ENCODE peak calls at places on chromosome 19, in seven cellular contexts. F is AML-193; U is neural crest cell; R is keratinocyte; A is T47D; I is stimulated activated CD4-positive, alpha-beta T cell treated with anti-CD3 and anti-CD28 coated beads, Interleukin-2, amount 100 ng/mL, for 24 hours; Y is NCI-H146. V is an unnamed sample.

GRCh38 chr19:19482785-19483625 is 32.3 kb downstream of the TSSK6 start:
- DNase-seq in F (no peak), U (no peak), R (no peak), A (no peak), I (no peak), Y (no peak), V (no peak)

GRCh38 chr19:23810496-23810895 is 51.8 kb upstream of the ZNF681 start:
- DNase-seq in F (no peak), U (no peak), R (no peak), A (no peak), I (no peak), Y (no peak), V (no peak)

GRCh38 chr19:50710094-50710493 is 9.5 kb downstream of the SHANK1 start:
- DNase-seq in F (no peak), U (no peak), R (no peak), A (no peak), I (no peak), Y (no peak), V (no peak)

GRCh38 chr19:16075430-16076153 is 703 bp upstream of the TPM4 start:
- DNase-seq in F (no peak), U (no peak), R (no peak), A (no peak), I (no peak), Y (no peak), V (no peak)

GRCh38 chr19:46426506-46427162 is 2.1 kb downstream of the PNMA8C start:
- DNase-seq in F (no peak), U (peak), R (no peak), A (peak), I (peak), Y (peak), V (peak)

GRCh38 chr19:5037936-5038335 is 69.0 kb downstream of the KDM4B start:
- DNase-seq in F (no peak), U (no peak), R (no peak), A (no peak), I (no peak), Y (no peak), V (no peak)

GRCh38 chr19:10206226-10206873 is 11.6 kb upstream of the DNMT1 start:
- DNase-seq in F (no peak), U (no peak), R (no peak), A (no peak), I (no peak), Y (no peak), V (peak)

GRCh38 chr19:5850743-5851293 is 431 bp downstream of the FUT3 start:
- DNase-seq in F (no peak), U (no peak), R (no peak), A (no peak), I (no peak), Y (no peak), V (peak)

GRCh38 chr19:2332341-2333026 is 4.0 kb downstream of the SPPL2B start:
- DNase-seq in F (no peak), U (no peak), R (no peak), A (no peak), I (no peak), Y (peak), V (no peak)

GRCh38 chr19:7928741-7929701 is 3.1 kb upstream of the CTXN1 start:
- DNase-seq in F (no peak), U (peak), R (no peak), A (no peak), I (peak), Y (no peak), V (peak)

GRCh38 chr19:38081547-38082255 is 142.3 kb downstream of the DPF1 start:
- DNase-seq in F (no peak), U (no peak), R (no peak), A (no peak), I (no peak), Y (no peak), V (no peak)

GRCh38 chr19:47309608-47310007 is at the start of gene C5AR1:
- DNase-seq in F (peak), U (no peak), R (no peak), A (no peak), I (no peak), Y (no peak), V (peak)

GRCh38 chr19:8212916-8213315 is 3.7 kb downstream of the CERS4 start:
- DNase-seq in F (no peak), U (no peak), R (no peak), A (no peak), I (no peak), Y (no peak), V (no peak)

GRCh38 chr19:57105976-57106610 is 13.7 kb upstream of the USP29 start:
- DNase-seq in F (no peak), U (no peak), R (no peak), A (no peak), I (no peak), Y (no peak), V (no peak)

GRCh38 chr19:38709671-38710415 is 34.4 kb downstream of the CAPN12 start:
- DNase-seq in F (no peak), U (no peak), R (no peak), A (no peak), I (no peak), Y (no peak), V (no peak)

GRCh38 chr19:40543029-40543597 is 33.6 kb upstream of the SHKBP1 start:
- DNase-seq in F (no peak), U (no peak), R (no peak), A (no peak), I (no peak), Y (no peak), V (no peak)

GRCh38 chr19:29672933-29673336 is 7.7 kb downstream of the PLEKHF1 start:
- DNase-seq in F (no peak), U (no peak), R (no peak), A (no peak), I (peak), Y (no peak), V (no peak)

GRCh38 chr19:29687897-29688728 is 22.9 kb downstream of the PLEKHF1 start:
- DNase-seq in F (no peak), U (no peak), R (no peak), A (no peak), I (no peak), Y (no peak), V (peak)